ENCODE peak calls at places on chromosomes 2 and 18, in five cellular contexts. I is ovary, E is SK-N-SH, P is suprapubic skin, Z is transverse colon. L is an unnamed sample.

GRCh38 chr18:50507120-50507590 is 52.7 kb upstream of the MAPK4 start:
- DNase-seq in I (peak; percentile 30), E (peak; percentile 61), P (no peak), Z (peak; percentile 46), L (peak; percentile 21)

GRCh38 chr2:25349397-25349796 is 7.7 kb upstream of the DNMT3A start:
- DNase-seq in I (no peak), E (no peak), P (no peak), Z (peak; percentile 34), L (no peak)

GRCh38 chr2:101473911-101474751 is 781 bp downstream of the RFX8 start:
- DNase-seq in I (peak; percentile 68), E (peak; percentile 84), P (no peak), Z (peak; percentile 16), L (no peak)

GRCh38 chr18:79953921-79954651 is 2.6 kb upstream of the SLC66A2 start:
- DNase-seq in I (peak; percentile 8), E (no peak), P (peak; percentile 63), Z (peak; percentile 83), L (no peak)

GRCh38 chr2:180012523-180012922 is 5.4 kb upstream of the CWC22 start:
- DNase-seq in I (no peak), E (no peak), P (no peak), Z (no peak), L (no peak)

GRCh38 chr2:218259099-218259921 is 1.5 kb upstream of the GPBAR1 start:
- DNase-seq in I (peak; percentile 57), E (peak; percentile 81), P (no peak), Z (peak; percentile 54), L (peak; percentile 29)

GRCh38 chr2:74383254-74383653 is 3.1 kb upstream of the DCTN1 start:
- DNase-seq in I (no peak), E (no peak), P (no peak), Z (no peak), L (no peak)

GRCh38 chr18:35045121-35045520 is 3.9 kb downstream of the MAPRE2 start:
- DNase-seq in I (no peak), E (peak; percentile 52), P (no peak), Z (no peak), L (no peak)

GRCh38 chr2:176491172-176491904 is 222.1 kb downstream of the MTX2 start:
- DNase-seq in I (peak; percentile 60), E (peak; percentile 29), P (peak; percentile 84), Z (no peak), L (peak; percentile 68)

GRCh38 chr2:237692601-237693079 is 65.3 kb downstream of the LRRFIP1 start:
- DNase-seq in I (peak; percentile 65), E (peak; percentile 58), P (peak; percentile 85), Z (peak; percentile 54), L (no peak)

GRCh38 chr2:144014108-144014507 is 505.8 kb downstream of the ZEB2 start:
- DNase-seq in I (no peak), E (no peak), P (no peak), Z (no peak), L (no peak)

GRCh38 chr2:143928184-143928583 is 591.7 kb downstream of the ZEB2 start:
- DNase-seq in I (no peak), E (no peak), P (no peak), Z (no peak), L (no peak)

GRCh38 chr18:47898696-47899095 is 31.8 kb downstream of the SMAD2 start:
- DNase-seq in I (no peak), E (no peak), P (no peak), Z (no peak), L (no peak)

GRCh38 chr2:24083567-24084385 is 858 bp downstream of the TP53I3 start:
- DNase-seq in I (no peak), E (peak; percentile 89), P (no peak), Z (peak; percentile 94), L (no peak)

GRCh38 chr2:39730685-39731302 is 48.3 kb downstream of the THUMPD2 start:
- DNase-seq in I (no peak), E (no peak), P (no peak), Z (no peak), L (no peak)

DNA sequence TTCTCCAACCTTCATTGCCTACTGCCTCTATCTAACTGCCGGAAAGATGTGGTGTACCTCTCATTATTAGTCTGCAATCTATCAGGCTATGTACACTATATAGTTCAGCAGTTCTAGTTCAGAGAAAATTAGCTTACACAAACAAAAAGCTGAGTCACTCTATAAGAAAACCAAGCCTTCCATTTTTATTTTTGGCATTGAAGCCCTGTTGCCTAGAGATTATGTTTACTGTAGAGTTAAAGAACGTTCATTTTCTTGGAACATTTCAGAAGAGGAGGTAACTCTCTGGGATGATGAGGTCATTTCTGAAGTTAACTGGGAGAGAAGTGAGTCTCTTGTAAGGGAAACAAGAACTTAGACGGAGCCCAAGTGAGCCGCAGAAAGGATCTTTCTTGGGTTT is 133.5 kb downstream of the FAM124B start:
- DNase-seq in I (no peak), E (no peak), P (no peak), Z (no peak), L (no peak)
- H3K4me1 ChIP-seq in I (peaks cover 7% of the 10 kb centered on the region), E (no peaks in the 10 kb centered on the region), P (no peaks in the 10 kb centered on the region), Z (no peaks in the 10 kb centered on the region), L (peaks cover 5% of the 10 kb centered on the region)

DNA sequence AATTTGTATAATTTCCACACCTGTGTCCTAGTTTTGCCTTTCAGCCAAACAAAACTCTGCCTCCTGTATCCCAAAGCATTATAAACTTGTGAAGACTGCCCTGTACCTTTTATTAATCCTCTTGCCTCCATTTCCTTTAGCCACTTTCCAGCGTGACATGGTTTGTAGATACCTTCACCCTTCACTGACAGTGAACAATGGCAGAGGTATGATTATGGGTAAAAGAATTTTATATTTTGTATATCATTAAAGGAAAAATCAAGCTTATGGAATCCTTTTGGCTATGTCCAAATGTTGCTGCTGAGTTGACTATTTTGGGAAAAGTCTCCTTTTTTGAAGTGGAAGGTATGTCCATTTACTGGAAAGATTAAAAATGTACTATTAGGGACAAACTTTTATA is 251.7 kb downstream of the HNMT start:
- DNase-seq in I (no peak), E (no peak), P (no peak), Z (no peak), L (no peak)
- TF ChIP-seq EP300 in I (no peak), E (no peak), P (no peak), Z (no peak), L (no peak)

GRCh38 chr18:77087391-77088141 is 45.0 kb downstream of the MBP start:
- DNase-seq in I (peak; percentile 77), E (no peak), P (no peak), Z (peak; percentile 55), L (no peak)

GRCh38 chr18:77086656-77087390 is 45.8 kb downstream of the MBP start:
- DNase-seq in I (peak; percentile 61), E (no peak), P (no peak), Z (peak; percentile 58), L (no peak)

GRCh38 chr18:77086034-77086433 is 46.5 kb downstream of the MBP start:
- DNase-seq in I (no peak), E (no peak), P (no peak), Z (no peak), L (no peak)

GRCh38 chr18:77082316-77082715 is 50.3 kb downstream of the MBP start:
- DNase-seq in I (no peak), E (no peak), P (no peak), Z (no peak), L (no peak)

GRCh38 chr18:77084757-77085035 is 47.9 kb downstream of the MBP start:
- DNase-seq in I (no peak), E (no peak), P (no peak), Z (no peak), L (no peak)
- H3K4me1 ChIP-seq in I (peaks cover 6% of the 10 kb centered on the region), E (peaks cover 7% of the 10 kb centered on the region), P (peaks cover 66% of the 10 kb centered on the region), Z (peaks cover 46% of the 10 kb centered on the region), L (peaks cover 25% of the 10 kb centered on the region)

GRCh38 chr2:84459028-84459943 is at the start of gene SUCLG1:
- DNase-seq in I (peak; percentile 84), E (peak; percentile 91), P (peak; percentile 90), Z (peak; percentile 90), L (peak; percentile 67)
- TF ChIP-seq EP300 in I (no peak), E (no peak), P (no peak), Z (no peak), L (peak; percentile 76)

DNA sequence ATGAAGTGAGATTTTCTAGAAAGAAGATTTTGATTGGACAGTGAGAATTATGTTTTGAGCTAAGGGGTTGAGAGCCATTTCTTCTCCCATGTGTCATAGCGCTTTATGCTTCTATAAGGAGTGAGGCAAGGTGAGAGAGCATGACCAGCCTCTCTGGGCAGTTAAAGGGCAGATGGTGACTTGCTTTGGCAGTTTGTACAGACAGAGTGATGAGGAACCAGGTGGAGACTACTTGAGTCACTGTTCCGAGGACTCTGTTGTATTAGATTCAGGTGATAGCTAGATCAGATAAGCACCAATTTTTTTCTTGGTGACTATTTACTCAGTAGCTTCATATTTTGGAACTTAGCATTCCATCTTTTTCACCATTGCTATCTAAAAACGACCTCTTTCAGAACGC is 4.5 kb downstream of the CRIM1 start:
- DNase-seq in I (no peak), E (no peak), P (no peak), Z (no peak), L (no peak)
- H3K4me1 ChIP-seq in I (peaks cover 12% of the 10 kb centered on the region), E (peaks cover 2% of the 10 kb centered on the region), P (peaks cover 68% of the 10 kb centered on the region), Z (peaks cover 47% of the 10 kb centered on the region), L (no peaks in the 10 kb centered on the region)

GRCh38 chr2:15649556-15650255 is 58.0 kb downstream of the DDX1 start:
- DNase-seq in I (no peak), E (no peak), P (no peak), Z (no peak), L (no peak)
- TF ChIP-seq EP300 in I (no peak), E (no peak), P (no peak), Z (no peak), L (no peak)

GRCh38 chr2:242017086-242017485 is 147.6 kb downstream of the RTP5 start:
- DNase-seq in I (no peak), E (no peak), P (peak; percentile 57), Z (no peak), L (no peak)
- H3K4me1 ChIP-seq in I (peaks cover 3% of the 10 kb centered on the region), E (no peaks in the 10 kb centered on the region), P (no peaks in the 10 kb centered on the region), Z (no peaks in the 10 kb centered on the region), L (no peaks in the 10 kb centered on the region)